ENCODE peak calls at places on chromosomes 16 and 17, in five cellular contexts. One of them, this sample, is unnamed.

GRCh38 chr17:50301891-50302584 is 27.8 kb downstream of the TMEM92 start:
- DNase-seq in MCF 10A: no peak
- DNase-seq in GOT3: no peak
- DNase-seq in NCI-H2081: no peak
- DNase-seq in heart left ventricle: no peak
- DNase-seq in this sample: no peak

GRCh38 chr16:50928065-50928464 is 186.2 kb downstream of the CYLD start:
- DNase-seq in heart left ventricle: no peak
- DNase-seq in GOT3: no peak
- DNase-seq in NCI-H2081: no peak
- DNase-seq in MCF 10A: peak
- DNase-seq in this sample: no peak

GRCh38 chr17:40803617-40804082 is 3.9 kb upstream of the KRT28 start:
- DNase-seq in MCF 10A: peak
- DNase-seq in GOT3: peak
- DNase-seq in heart left ventricle: peak
- DNase-seq in NCI-H2081: peak
- DNase-seq in this sample: no peak

GRCh38 chr16:54150861-54151260 is 135.7 kb downstream of the IRX3 start:
- DNase-seq in GOT3: no peak
- DNase-seq in heart left ventricle: no peak
- DNase-seq in NCI-H2081: no peak
- DNase-seq in MCF 10A: no peak
- DNase-seq in this sample: no peak

GRCh38 chr17:42122371-42123303 is at the start of gene HSPB9:
- DNase-seq in NCI-H2081: peak
- DNase-seq in MCF 10A: no peak
- DNase-seq in GOT3: no peak
- DNase-seq in heart left ventricle: peak
- DNase-seq in this sample: no peak

GRCh38 chr16:1125471-1125870 is 27.4 kb upstream of the CACNA1H start:
- DNase-seq in heart left ventricle: no peak
- DNase-seq in MCF 10A: peak
- DNase-seq in NCI-H2081: peak
- DNase-seq in GOT3: no peak
- DNase-seq in this sample: no peak

GRCh38 chr17:11272191-11272590 is 31.2 kb downstream of the SHISA6 start:
- DNase-seq in NCI-H2081: no peak
- DNase-seq in GOT3: no peak
- DNase-seq in heart left ventricle: no peak
- DNase-seq in MCF 10A: no peak
- DNase-seq in this sample: no peak

GRCh38 chr17:77285594-77286390 is 145.0 kb downstream of the SEC14L1 start:
- DNase-seq in heart left ventricle: peak
- DNase-seq in GOT3: no peak
- DNase-seq in MCF 10A: peak
- DNase-seq in NCI-H2081: peak
- DNase-seq in this sample: no peak

GRCh38 chr16:81280393-81280792 is 34.4 kb upstream of the GAN start:
- DNase-seq in MCF 10A: no peak
- DNase-seq in heart left ventricle: no peak
- DNase-seq in GOT3: no peak
- DNase-seq in NCI-H2081: no peak
- DNase-seq in this sample: peak

GRCh38 chr17:50192873-50193274 is 8.6 kb downstream of the COL1A1 start:
- DNase-seq in MCF 10A: no peak
- DNase-seq in heart left ventricle: no peak
- DNase-seq in NCI-H2081: no peak
- DNase-seq in GOT3: no peak
- DNase-seq in this sample: no peak

GRCh38 chr16:8641671-8642070 is 20.2 kb downstream of the METTL22 start:
- DNase-seq in NCI-H2081: no peak
- DNase-seq in GOT3: no peak
- DNase-seq in MCF 10A: no peak
- DNase-seq in heart left ventricle: no peak
- DNase-seq in this sample: no peak

GRCh38 chr17:7894226-7894625 is 5.6 kb downstream of the CHD3 start:
- DNase-seq in heart left ventricle: peak
- DNase-seq in MCF 10A: no peak
- DNase-seq in NCI-H2081: no peak
- DNase-seq in GOT3: no peak
- DNase-seq in this sample: no peak

GRCh38 chr16:11024333-11025053 is 80.1 kb downstream of the CLEC16A start:
- DNase-seq in MCF 10A: no peak
- DNase-seq in heart left ventricle: no peak
- DNase-seq in NCI-H2081: no peak
- DNase-seq in GOT3: no peak
- DNase-seq in this sample: no peak

GRCh38 chr17:6241996-6242395 is 171.8 kb downstream of the WSCD1 start:
- DNase-seq in NCI-H2081: no peak
- DNase-seq in MCF 10A: no peak
- DNase-seq in heart left ventricle: no peak
- DNase-seq in GOT3: no peak
- DNase-seq in this sample: no peak

This sample was measured in KG1.